ENCODE peak calls at places on chromosomes 13 and 19, in ten cellular contexts. C, G, N, E, O, T, F, L, Q and V are unnamed samples.

GRCh38 chr19:31066385-31066784 is 282.9 kb downstream of the TSHZ3 start:
- DNase-seq in T (no peak), G (no peak), N (peak; percentile 44), F (no peak), E (peak; percentile 40), C (peak; percentile 82), O (peak; percentile 40), Q (no peak), L (peak; percentile 66), V (peak; percentile 34)

GRCh38 chr19:11693505-11694499 is 44.9 kb downstream of the ZNF823 start:
- DNase-seq in L (peak; percentile 95), Q (peak; percentile 61), G (no peak), F (peak; percentile 34), N (peak; percentile 84), T (no peak), E (peak; percentile 52), O (peak; percentile 67), C (peak; percentile 52), V (no peak)

GRCh38 chr19:50046649-50047503 is 21.1 kb downstream of the ZNF473 start:
- DNase-seq in F (peak; percentile 51), T (peak; percentile 50), Q (peak; percentile 16), O (no peak), L (peak; percentile 43), N (no peak), C (no peak), E (peak; percentile 34), G (peak; percentile 26), V (no peak)

GRCh38 chr19:57641715-57642234 is 8.8 kb downstream of the ZNF211 start:
- DNase-seq in L (no peak), O (no peak), F (no peak), C (no peak), E (no peak), Q (no peak), G (no peak), T (no peak), N (no peak), V (no peak)

GRCh38 chr19:30391554-30392551 is 19.7 kb downstream of the ZNF536 start:
- DNase-seq in Q (no peak), F (peak; percentile 51), E (no peak), C (peak; percentile 78), N (no peak), O (no peak), L (no peak), T (no peak), G (no peak), V (no peak)

GRCh38 chr19:17036640-17037039 is 10.0 kb upstream of the CPAMD8 start:
- DNase-seq in T (no peak), N (no peak), C (no peak), F (no peak), Q (no peak), L (no peak), O (no peak), E (no peak), G (no peak), V (no peak)

GRCh38 chr13:110183925-110184324 is 123.0 kb downstream of the COL4A1 start:
- DNase-seq in G (no peak), O (no peak), C (no peak), Q (no peak), N (peak; percentile 1), F (no peak), E (no peak), T (no peak), L (peak; percentile 45), V (no peak)

GRCh38 chr13:77918391-77919261 is at the start of gene EDNRB:
- DNase-seq in F (peak; percentile 67), E (no peak), O (no peak), N (no peak), G (peak; percentile 28), L (peak; percentile 28), Q (peak; percentile 41), C (peak; percentile 23), T (peak; percentile 67), V (no peak)

GRCh38 chr13:54733639-54734038 is 1705.0 kb downstream of the OLFM4 start:
- DNase-seq in N (no peak), T (no peak), O (no peak), L (no peak), G (no peak), F (peak; percentile 68), E (no peak), C (no peak), Q (no peak), V (no peak)

GRCh38 chr13:38980628-38981078 is 10.0 kb downstream of the STOML3 start:
- DNase-seq in Q (peak; percentile 18), L (no peak), O (no peak), T (no peak), N (no peak), G (no peak), F (no peak), E (no peak), C (no peak), V (no peak)

GRCh38 chr13:86567119-86567518 is 767.9 kb upstream of the SLITRK6 start:
- DNase-seq in Q (no peak), O (no peak), T (no peak), G (no peak), E (peak; percentile 10), C (no peak), F (no peak), L (no peak), N (no peak), V (no peak)

GRCh38 chr13:20387441-20387971 is 138.2 kb downstream of the CRYL1 start:
- DNase-seq in C (no peak), Q (peak; percentile 12), E (peak; percentile 95), L (no peak), T (no peak), G (no peak), O (peak; percentile 27), N (peak; percentile 2), F (no peak), V (peak; percentile 2)

GRCh38 chr13:21034602-21035190 is 26.7 kb downstream of the LATS2 start:
- DNase-seq in F (no peak), T (peak; percentile 66), O (no peak), G (no peak), C (no peak), L (no peak), N (no peak), Q (peak; percentile 43), E (peak; percentile 36), V (no peak)

GRCh38 chr19:15418112-15418587 is 638 bp downstream of the AKAP8L start:
- DNase-seq in N (no peak), Q (peak; percentile 18), F (no peak), E (peak; percentile 26), T (no peak), O (no peak), L (peak; percentile 46), G (no peak), C (peak; percentile 30), V (no peak)

GRCh38 chr19:3576696-3577443 is 4.1 kb downstream of the HMG20B start:
- DNase-seq in F (peak; percentile 88), L (peak; percentile 88), T (peak; percentile 82), Q (peak; percentile 80), G (no peak), O (no peak), E (no peak), N (no peak), C (peak; percentile 65), V (no peak)